ENCODE peak calls at places on chromosome 17, in six cellular contexts. I is H1, E is K562, X is GM12878, N is SK-N-SH, A is HepG2. B is an unnamed sample. For H3K9me3, the result is how much of the 10 kb centered on the place peaks cover.

GRCh38 chr17:80377798-80378197 is 37.2 kb upstream of the ENDOV start:
- DNase-seq in N (no peak), E (no peak), X (no peak), A (no peak), I (no peak), B (no peak)

GRCh38 chr17:69179227-69179952 is 37.7 kb upstream of the ABCA6 start:
- DNase-seq in E (no peak), X (no peak), I (no peak), N (no peak), A (no peak), B (peak)

GRCh38 chr17:81306491-81306890 is 11.4 kb upstream of the SLC38A10 start:
- DNase-seq in E (no peak), I (no peak), N (no peak), A (no peak), X (no peak), B (no peak)

GRCh38 chr17:64938925-64939474 is 19.7 kb upstream of the LRRC37A3 start:
- DNase-seq in A (peak), X (no peak), N (peak), E (peak), I (peak), B (peak)

GRCh38 chr17:65841116-65841515 is 279.7 kb upstream of the AXIN2 start:
- DNase-seq in E (no peak), N (no peak), X (no peak), I (no peak), A (no peak), B (no peak)

GRCh38 chr17:32988481-32989101 is 3.1 kb upstream of the SPACA3 start:
- DNase-seq in X (no peak), A (no peak), I (no peak), E (no peak), N (no peak), B (no peak)

GRCh38 chr17:82018152-82019041 is 4.3 kb downstream of the CENPX start:
- DNase-seq in E (no peak), I (no peak), A (no peak), N (no peak), X (no peak), B (no peak)

GRCh38 chr17:72030067-72030899 is 90.5 kb upstream of the SOX9 start:
- DNase-seq in I (peak), X (peak), E (no peak), A (peak), N (no peak), B (peak)

GRCh38 chr17:32393904-32394303 is 43.9 kb downstream of the ZNF207 start:
- DNase-seq in E (no peak), X (no peak), A (no peak), N (no peak), I (no peak), B (no peak)

GRCh38 chr17:39527220-39527813 is 66.0 kb downstream of the CDK12 start:
- DNase-seq in I (no peak), X (no peak), A (peak), E (peak), N (no peak), B (no peak)

GRCh38 chr17:65041518-65041917 is 15.0 kb downstream of the GNA13 start:
- DNase-seq in N (no peak), I (no peak), E (no peak), X (no peak), A (no peak), B (no peak)

GRCh38 chr17:75878174-75878998 is at the start of gene TRIM47:
- DNase-seq in X (no peak), E (peak), N (peak), I (peak), A (peak), B (peak)

GRCh38 chr17:3043737-3044365 is 19.6 kb downstream of the OR1D5 start:
- DNase-seq in X (no peak), A (peak), I (peak), E (peak), N (no peak), B (peak)

GRCh38 chr17:69818467-69818866 is 256.6 kb upstream of the KCNJ16 start:
- DNase-seq in N (no peak), A (no peak), I (no peak), E (no peak), X (no peak), B (no peak)

GRCh38 chr17:79500738-79501533 is 109.9 kb downstream of the RBFOX3 start:
- DNase-seq in X (no peak), N (no peak), E (peak), I (no peak), A (no peak), B (no peak)

GRCh38 chr17:69944406-69944805 is 130.6 kb upstream of the KCNJ16 start:
- DNase-seq in E (no peak), N (no peak), A (no peak), I (no peak), X (no peak), B (no peak)

GRCh38 chr17:59545942-59546341 is 19.5 kb upstream of the DHX40 start:
- DNase-seq in A (no peak), I (no peak), N (no peak), E (no peak), X (no peak), B (no peak)
- TF ChIP-seq CHD2 in A (no peak), I (no peak), N (no peak), E (no peak), X (no peak), B (no peak)

DNA sequence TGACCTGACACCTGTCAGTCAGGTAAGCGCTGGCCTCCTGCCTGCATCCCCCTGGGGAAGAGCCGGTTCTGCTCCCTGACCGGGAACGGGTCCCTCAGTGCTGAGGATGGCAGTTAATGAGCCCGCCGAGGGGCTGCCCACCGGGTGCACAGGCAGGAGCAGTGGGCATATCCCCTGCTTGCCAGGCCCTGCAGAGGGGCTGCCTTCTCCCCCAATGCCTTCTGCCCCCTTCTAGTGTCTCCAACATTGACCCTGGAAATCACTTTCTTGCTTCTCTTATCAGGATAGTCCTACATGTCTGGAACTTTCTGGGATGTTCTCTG is 388.5 kb downstream of the SEC14L1 start:
- DNase-seq in E (no peak), X (no peak), I (no peak), A (no peak), N (no peak), B (no peak)
- H3K9me3 ChIP-seq in E (under half), X (under half), I (under half), A (under half), N (under half), B (under half)

GRCh38 chr17:48790607-48791127 is 26.4 kb downstream of the TTLL6 start:
- DNase-seq in X (no peak), E (no peak), A (no peak), I (no peak), N (no peak), B (no peak)

GRCh38 chr17:48799069-48799710 is 17.8 kb downstream of the TTLL6 start:
- DNase-seq in A (peak), I (no peak), N (no peak), E (no peak), X (no peak), B (no peak)

GRCh38 chr17:48791128-48792032 is 25.6 kb downstream of the TTLL6 start:
- DNase-seq in E (peak), N (peak), X (peak), A (peak), I (peak), B (peak)

GRCh38 chr17:48792033-48792798 is 24.8 kb downstream of the TTLL6 start:
- DNase-seq in I (no peak), E (no peak), A (no peak), X (no peak), N (no peak), B (no peak)

GRCh38 chr17:48795444-48796162 is 21.4 kb downstream of the TTLL6 start:
- DNase-seq in A (peak), E (no peak), I (no peak), X (no peak), N (no peak), B (peak)
- TF ChIP-seq CHD2 in A (no peak), E (no peak), I (no peak), X (no peak), N (no peak), B (no peak)

GRCh38 chr17:61699032-61699431 is 108.0 kb upstream of the NACA2 start:
- DNase-seq in E (no peak), X (no peak), I (no peak), N (no peak), A (no peak), B (no peak)
- H3K9me3 ChIP-seq in E (under half), X (under half), I (under half), N (under half), A (under half), B (under half)

B was measured in A549.